ENCODE peak calls at places on chromosomes 2 and 18, in ten cellular contexts. One of them, this sample, is unnamed.

GRCh38 chr2:68943581-68944568 is 8.8 kb downstream of the GKN2 start:
- DNase-seq in Calu3: peak
- DNase-seq in MCF 10A: peak
- DNase-seq in K562: peak
- DNase-seq in activated T-helper 1 cell treated with anti-CD3 and anti-CD28 coated beads, Interleukin-2, amount 50 U/mL, for 16 hours: peak
- DNase-seq in stimulated activated CD4-positive, alpha-beta T cell treated with anti-CD3 and anti-CD28 coated beads, Interleukin-12 subunit alpha, Interleukin-12 subunit beta, amount 100 ng/mL, for 48 hours: peak
- DNase-seq in naive thymus-derived CD4-positive, alpha-beta T cell: peak
- DNase-seq in AG04450: no peak
- DNase-seq in fibroblast of the aortic adventitia: peak
- DNase-seq in CD8-positive, alpha-beta T cell: peak
- DNase-seq in this sample: peak

GRCh38 chr18:79518028-79518682 is 122.4 kb downstream of the NFATC1 start:
- DNase-seq in fibroblast of the aortic adventitia: no peak
- DNase-seq in Calu3: no peak
- DNase-seq in AG04450: no peak
- DNase-seq in MCF 10A: no peak
- DNase-seq in stimulated activated CD4-positive, alpha-beta T cell treated with anti-CD3 and anti-CD28 coated beads, Interleukin-12 subunit alpha, Interleukin-12 subunit beta, amount 100 ng/mL, for 48 hours: no peak
- DNase-seq in naive thymus-derived CD4-positive, alpha-beta T cell: no peak
- DNase-seq in activated T-helper 1 cell treated with anti-CD3 and anti-CD28 coated beads, Interleukin-2, amount 50 U/mL, for 16 hours: no peak
- DNase-seq in CD8-positive, alpha-beta T cell: peak
- DNase-seq in K562: no peak
- DNase-seq in this sample: no peak

GRCh38 chr2:171523339-171523931 is 1.2 kb downstream of the CYBRD1 start:
- DNase-seq in naive thymus-derived CD4-positive, alpha-beta T cell: no peak
- DNase-seq in stimulated activated CD4-positive, alpha-beta T cell treated with anti-CD3 and anti-CD28 coated beads, Interleukin-12 subunit alpha, Interleukin-12 subunit beta, amount 100 ng/mL, for 48 hours: no peak
- DNase-seq in CD8-positive, alpha-beta T cell: no peak
- DNase-seq in Calu3: peak
- DNase-seq in AG04450: no peak
- DNase-seq in fibroblast of the aortic adventitia: peak
- DNase-seq in MCF 10A: peak
- DNase-seq in K562: peak
- DNase-seq in activated T-helper 1 cell treated with anti-CD3 and anti-CD28 coated beads, Interleukin-2, amount 50 U/mL, for 16 hours: no peak
- DNase-seq in this sample: no peak

GRCh38 chr18:5620284-5620683 is 76.5 kb upstream of the EPB41L3 start:
- DNase-seq in activated T-helper 1 cell treated with anti-CD3 and anti-CD28 coated beads, Interleukin-2, amount 50 U/mL, for 16 hours: no peak
- DNase-seq in naive thymus-derived CD4-positive, alpha-beta T cell: no peak
- DNase-seq in K562: no peak
- DNase-seq in fibroblast of the aortic adventitia: peak
- DNase-seq in MCF 10A: peak
- DNase-seq in Calu3: no peak
- DNase-seq in AG04450: no peak
- DNase-seq in stimulated activated CD4-positive, alpha-beta T cell treated with anti-CD3 and anti-CD28 coated beads, Interleukin-12 subunit alpha, Interleukin-12 subunit beta, amount 100 ng/mL, for 48 hours: no peak
- DNase-seq in CD8-positive, alpha-beta T cell: no peak
- DNase-seq in this sample: no peak

GRCh38 chr18:42414756-42415454 is 459.9 kb downstream of the PIK3C3 start:
- DNase-seq in Calu3: no peak
- DNase-seq in K562: no peak
- DNase-seq in naive thymus-derived CD4-positive, alpha-beta T cell: no peak
- DNase-seq in AG04450: no peak
- DNase-seq in activated T-helper 1 cell treated with anti-CD3 and anti-CD28 coated beads, Interleukin-2, amount 50 U/mL, for 16 hours: no peak
- DNase-seq in stimulated activated CD4-positive, alpha-beta T cell treated with anti-CD3 and anti-CD28 coated beads, Interleukin-12 subunit alpha, Interleukin-12 subunit beta, amount 100 ng/mL, for 48 hours: no peak
- DNase-seq in fibroblast of the aortic adventitia: peak
- DNase-seq in CD8-positive, alpha-beta T cell: no peak
- DNase-seq in MCF 10A: peak
- DNase-seq in this sample: no peak

GRCh38 chr2:69177785-69178636 is 165.0 kb downstream of the ANTXR1 start:
- DNase-seq in Calu3: peak
- DNase-seq in CD8-positive, alpha-beta T cell: no peak
- DNase-seq in AG04450: peak
- DNase-seq in activated T-helper 1 cell treated with anti-CD3 and anti-CD28 coated beads, Interleukin-2, amount 50 U/mL, for 16 hours: no peak
- DNase-seq in K562: peak
- DNase-seq in fibroblast of the aortic adventitia: peak
- DNase-seq in MCF 10A: peak
- DNase-seq in stimulated activated CD4-positive, alpha-beta T cell treated with anti-CD3 and anti-CD28 coated beads, Interleukin-12 subunit alpha, Interleukin-12 subunit beta, amount 100 ng/mL, for 48 hours: no peak
- DNase-seq in naive thymus-derived CD4-positive, alpha-beta T cell: no peak
- DNase-seq in this sample: peak

GRCh38 chr2:239304533-239305221 is 96.1 kb downstream of the HDAC4 start:
- DNase-seq in K562: no peak
- DNase-seq in naive thymus-derived CD4-positive, alpha-beta T cell: no peak
- DNase-seq in CD8-positive, alpha-beta T cell: no peak
- DNase-seq in AG04450: no peak
- DNase-seq in activated T-helper 1 cell treated with anti-CD3 and anti-CD28 coated beads, Interleukin-2, amount 50 U/mL, for 16 hours: no peak
- DNase-seq in fibroblast of the aortic adventitia: no peak
- DNase-seq in stimulated activated CD4-positive, alpha-beta T cell treated with anti-CD3 and anti-CD28 coated beads, Interleukin-12 subunit alpha, Interleukin-12 subunit beta, amount 100 ng/mL, for 48 hours: no peak
- DNase-seq in MCF 10A: no peak
- DNase-seq in Calu3: no peak
- DNase-seq in this sample: no peak

GRCh38 chr18:413263-413662 is 87.2 kb downstream of the COLEC12 start:
- DNase-seq in naive thymus-derived CD4-positive, alpha-beta T cell: no peak
- DNase-seq in stimulated activated CD4-positive, alpha-beta T cell treated with anti-CD3 and anti-CD28 coated beads, Interleukin-12 subunit alpha, Interleukin-12 subunit beta, amount 100 ng/mL, for 48 hours: no peak
- DNase-seq in AG04450: no peak
- DNase-seq in MCF 10A: peak
- DNase-seq in activated T-helper 1 cell treated with anti-CD3 and anti-CD28 coated beads, Interleukin-2, amount 50 U/mL, for 16 hours: no peak
- DNase-seq in fibroblast of the aortic adventitia: peak
- DNase-seq in CD8-positive, alpha-beta T cell: no peak
- DNase-seq in Calu3: no peak
- DNase-seq in K562: no peak
- DNase-seq in this sample: no peak

GRCh38 chr2:40716879-40717278 is 265.0 kb upstream of the SLC8A1 start:
- DNase-seq in K562: no peak
- DNase-seq in CD8-positive, alpha-beta T cell: no peak
- DNase-seq in AG04450: peak
- DNase-seq in naive thymus-derived CD4-positive, alpha-beta T cell: no peak
- DNase-seq in Calu3: no peak
- DNase-seq in MCF 10A: peak
- DNase-seq in fibroblast of the aortic adventitia: peak
- DNase-seq in activated T-helper 1 cell treated with anti-CD3 and anti-CD28 coated beads, Interleukin-2, amount 50 U/mL, for 16 hours: no peak
- DNase-seq in stimulated activated CD4-positive, alpha-beta T cell treated with anti-CD3 and anti-CD28 coated beads, Interleukin-12 subunit alpha, Interleukin-12 subunit beta, amount 100 ng/mL, for 48 hours: no peak
- DNase-seq in this sample: no peak

GRCh38 chr18:79548077-79548450 is 131.5 kb upstream of the CTDP1 start:
- DNase-seq in fibroblast of the aortic adventitia: no peak
- DNase-seq in AG04450: no peak
- DNase-seq in stimulated activated CD4-positive, alpha-beta T cell treated with anti-CD3 and anti-CD28 coated beads, Interleukin-12 subunit alpha, Interleukin-12 subunit beta, amount 100 ng/mL, for 48 hours: no peak
- DNase-seq in MCF 10A: no peak
- DNase-seq in naive thymus-derived CD4-positive, alpha-beta T cell: no peak
- DNase-seq in activated T-helper 1 cell treated with anti-CD3 and anti-CD28 coated beads, Interleukin-2, amount 50 U/mL, for 16 hours: no peak
- DNase-seq in CD8-positive, alpha-beta T cell: no peak
- DNase-seq in Calu3: no peak
- DNase-seq in K562: no peak
- DNase-seq in this sample: peak